ENCODE peak calls at places on chromosomes 7 and 10, in six cellular contexts. O is prostate gland, S is spleen, G is HL-60, N is endothelial cell of umbilical vein, W is HCT116. K is an unnamed sample.

GRCh38 chr7:132177708-132178392 is 398.4 kb downstream of the PLXNA4 start:
- DNase-seq in G (no peak), N (no peak), S (peak; percentile 30), W (no peak), O (no peak), K (no peak)

GRCh38 chr10:14382022-14382421 is 51.3 kb upstream of the FRMD4A start:
- DNase-seq in O (no peak), N (peak; percentile 66), G (no peak), W (no peak), S (no peak), K (no peak)

GRCh38 chr10:91194497-91195179 is 25.8 kb upstream of the PCGF5 start:
- DNase-seq in O (no peak), N (no peak), G (no peak), W (no peak), S (no peak), K (no peak)

GRCh38 chr7:55016061-55016745 is 2.6 kb upstream of the EGFR start:
- DNase-seq in G (no peak), S (no peak), O (no peak), N (no peak), W (no peak), K (no peak)

GRCh38 chr7:155864991-155865690 is 52.9 kb upstream of the SHH start:
- DNase-seq in G (no peak), O (no peak), W (no peak), S (peak; percentile 19), N (no peak), K (no peak)

GRCh38 chr10:66931949-66932343 is 6.1 kb downstream of the LRRTM3 start:
- DNase-seq in S (no peak), N (no peak), G (no peak), W (no peak), O (no peak), K (no peak)

GRCh38 chr7:28572321-28573058 is 160.2 kb downstream of the CREB5 start:
- DNase-seq in W (no peak), O (peak; percentile 26), S (no peak), G (no peak), N (no peak), K (no peak)

GRCh38 chr7:125547505-125547904 is 617.9 kb upstream of the POT1 start:
- DNase-seq in N (no peak), O (no peak), W (no peak), G (no peak), S (no peak), K (no peak)

GRCh38 chr7:42232275-42232674 is 4.7 kb downstream of the GLI3 start:
- DNase-seq in S (no peak), G (no peak), O (no peak), W (no peak), N (no peak), K (no peak)

GRCh38 chr7:150957119-150958020 is 20.8 kb downstream of the KCNH2 start:
- DNase-seq in O (no peak), G (no peak), S (no peak), W (no peak), N (no peak), K (no peak)

GRCh38 chr7:102106625-102107024 is 180.0 kb upstream of the SH2B2 start:
- DNase-seq in O (no peak), N (no peak), S (peak; percentile 35), G (no peak), W (no peak), K (no peak)

GRCh38 chr7:46710927-46711326 is 789.9 kb upstream of the IGFBP3 start:
- DNase-seq in W (no peak), S (no peak), O (no peak), G (no peak), N (no peak), K (no peak)

GRCh38 chr10:114628106-114628505 is 30.0 kb downstream of the ABLIM1 start:
- DNase-seq in O (no peak), W (no peak), S (no peak), N (no peak), G (no peak), K (no peak)

GRCh38 chr7:27866256-27866655 is 126.3 kb downstream of the TAX1BP1 start:
- DNase-seq in N (no peak), S (no peak), W (no peak), O (no peak), G (no peak), K (no peak)

GRCh38 chr7:137933270-137934017 is 68.4 kb downstream of the CREB3L2 start:
- DNase-seq in G (no peak), S (no peak), O (no peak), N (peak; percentile 43), W (no peak), K (peak; percentile 48)

GRCh38 chr7:147311332-147311731 is 1194.7 kb downstream of the CNTNAP2 start:
- DNase-seq in W (no peak), N (no peak), S (no peak), O (no peak), G (no peak), K (no peak)

GRCh38 chr7:102434039-102434481 is 685 bp downstream of the ORAI2 start:
- DNase-seq in W (no peak), N (no peak), O (no peak), G (no peak), S (peak; percentile 89), K (no peak)

GRCh38 chr7:159143780-159144755 is 599 bp downstream of the VIPR2 start:
- DNase-seq in G (no peak), N (no peak), O (no peak), S (peak; percentile 74), W (no peak), K (peak; percentile 18)

GRCh38 chr7:50211306-50212015 is 93.1 kb upstream of the IKZF1 start:
- DNase-seq in N (no peak), G (no peak), W (no peak), O (no peak), S (no peak), K (no peak)

GRCh38 chr10:44253769-44254462 is 131.0 kb downstream of the CXCL12 start:
- DNase-seq in N (no peak), O (peak; percentile 43), G (no peak), S (no peak), W (no peak), K (no peak)

GRCh38 chr7:81005254-81005653 is 86.4 kb upstream of the SEMA3C start:
- DNase-seq in O (no peak), G (no peak), S (no peak), N (no peak), W (no peak), K (no peak)

GRCh38 chr10:122140941-122141623 is 130.0 kb upstream of the BTBD16 start:
- DNase-seq in S (no peak), W (peak; percentile 73), N (peak; percentile 97), O (no peak), G (peak; percentile 32), K (peak; percentile 51)

GRCh38 chr10:27746364-27747095 is 911 bp upstream of the MKX start:
- DNase-seq in N (no peak), O (no peak), G (no peak), W (no peak), S (no peak), K (no peak)

GRCh38 chr7:133299620-133300019 is 46.7 kb downstream of the EXOC4 start:
- DNase-seq in O (no peak), N (no peak), G (no peak), W (no peak), S (no peak), K (no peak)

GRCh38 chr7:39810204-39810642 is 139.8 kb upstream of the CDK13 start:
- DNase-seq in G (no peak), N (no peak), S (no peak), O (no peak), W (peak; percentile 22), K (no peak)

GRCh38 chr7:100220833-100221718 is 1.3 kb downstream of the PVRIG start:
- DNase-seq in S (peak; percentile 93), G (no peak), O (no peak), N (no peak), W (no peak), K (peak; percentile 27)
- H3K27me3 ChIP-seq in S (no peaks in the 10 kb centered on the region), G (no peaks in the 10 kb centered on the region), O (no peaks in the 10 kb centered on the region), N (no peaks in the 10 kb centered on the region), W (no peaks in the 10 kb centered on the region), K (no peaks in the 10 kb centered on the region)

GRCh38 chr7:34389332-34390078 is 268.5 kb upstream of the NPSR1 start:
- DNase-seq in N (no peak), S (no peak), O (no peak), W (no peak), G (no peak), K (no peak)

GRCh38 chr7:34396437-34397064 is 261.5 kb upstream of the NPSR1 start:
- DNase-seq in N (no peak), W (no peak), G (no peak), O (no peak), S (no peak), K (no peak)

DNA sequence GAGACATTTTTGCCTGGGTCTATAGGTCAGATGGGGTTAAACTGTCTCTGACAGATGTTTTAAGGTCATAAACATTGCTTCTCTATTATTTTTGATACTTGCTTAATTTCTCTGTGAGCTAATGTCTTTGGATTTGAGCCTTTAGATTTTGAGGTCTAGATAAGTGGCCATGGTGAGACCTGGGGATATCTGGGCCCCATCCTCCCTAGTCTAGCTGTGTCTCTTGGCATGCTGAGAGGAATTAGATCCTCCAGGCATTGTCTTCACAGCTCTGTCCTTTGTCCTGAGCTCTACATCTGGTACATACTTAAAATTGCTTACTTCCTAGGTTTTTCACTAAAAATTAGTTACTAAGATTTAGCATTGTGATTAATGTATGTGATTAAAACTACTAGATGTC is 265.0 kb upstream of the NPSR1 start:
- DNase-seq in O (no peak), S (no peak), N (no peak), G (no peak), W (no peak), K (no peak)
- H3K27ac ChIP-seq in O (no peak overlapping the region), S (no peak overlapping the region), N (no peak overlapping the region), G (no peak overlapping the region), W (no peak overlapping the region), K (no peak overlapping the region)

GRCh38 chr10:30445716-30446115 is 11.7 kb downstream of the MAP3K8 start:
- DNase-seq in W (no peak), N (no peak), S (no peak), G (no peak), O (no peak), K (no peak)

GRCh38 chr10:30441974-30442606 is 8.1 kb downstream of the MAP3K8 start:
- DNase-seq in S (no peak), W (no peak), G (no peak), N (no peak), O (no peak), K (no peak)

GRCh38 chr10:30443049-30443448 is 9.1 kb downstream of the MAP3K8 start:
- DNase-seq in G (no peak), N (no peak), W (no peak), O (no peak), S (no peak), K (no peak)

DNA sequence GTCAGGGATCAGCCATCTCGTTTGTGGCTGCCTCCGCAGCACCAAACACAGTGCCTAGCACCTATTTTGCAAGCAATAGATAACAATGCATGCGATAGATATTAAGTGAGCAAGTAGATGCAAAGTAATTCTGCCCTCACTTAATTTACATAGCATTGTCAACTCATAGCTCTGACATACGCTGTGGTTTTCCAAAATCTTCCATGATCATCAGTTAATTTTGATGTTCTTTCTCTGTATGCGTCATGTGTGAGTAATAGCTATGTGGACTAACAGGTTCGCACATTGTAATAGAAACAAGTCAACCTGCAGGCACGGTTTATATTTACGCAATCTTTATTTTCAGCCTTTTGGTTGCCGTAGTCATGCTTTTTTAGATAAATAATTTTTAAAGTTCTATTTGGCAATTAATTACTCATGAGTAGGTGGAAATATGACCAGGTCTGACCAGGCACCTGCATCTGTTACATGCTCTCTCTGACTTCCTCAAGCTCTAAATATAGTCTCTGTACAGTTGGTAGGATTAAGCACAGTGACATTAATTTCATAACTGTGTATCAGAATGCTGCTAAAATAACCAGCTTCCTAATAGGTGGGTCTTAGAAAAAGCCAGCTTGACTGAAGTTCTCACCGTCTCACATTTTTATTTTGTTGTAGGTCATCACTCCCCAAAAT is 13.3 kb downstream of the MAP3K8 start:
- DNase-seq in O (no peak), W (peak; percentile 77), S (no peak), N (no peak), G (no peak), K (no peak)
- TF ChIP-seq POLR2AphosphoS5 in O (no peak), W (no peak), S (no peak), N (no peak), G (no peak), K (no peak)

GRCh38 chr7:26153823-26154783 is 2.1 kb downstream of the NFE2L3 start:
- DNase-seq in G (no peak), O (no peak), N (peak; percentile 79), W (no peak), S (no peak), K (no peak)
- H3K27me3 ChIP-seq in G (peaks cover 2% of the 10 kb centered on the region), O (no peaks in the 10 kb centered on the region), N (no peaks in the 10 kb centered on the region), W (no peaks in the 10 kb centered on the region), S (no peaks in the 10 kb centered on the region), K (no peaks in the 10 kb centered on the region)

K was measured in breast epithelium.